ENCODE peak calls at places on chromosomes 6 and 20, in ten cellular contexts. P, N, U, D, S, O, T, B, Q and G are unnamed samples.

GRCh38 chr6:166097914-166098522 is 69.6 kb downstream of the TBXT start:
- DNase-seq in Q (peak; percentile 92), N (peak; percentile 42), O (peak; percentile 43), T (peak; percentile 72), U (peak; percentile 11), D (peak; percentile 53), S (peak; percentile 67), B (peak; percentile 55), P (peak; percentile 91), G (peak; percentile 42)

GRCh38 chr6:73121421-73121993 is 103.8 kb downstream of the KHDC1L start:
- DNase-seq in O (peak; percentile 24), P (no peak), Q (no peak), D (peak; percentile 82), N (peak; percentile 6), S (peak; percentile 98), B (no peak), U (no peak), T (peak; percentile 49), G (no peak)

GRCh38 chr6:163652328-163652727 is 237.8 kb downstream of the QKI start:
- DNase-seq in O (no peak), T (no peak), S (no peak), U (no peak), D (no peak), Q (no peak), N (no peak), B (no peak), P (no peak), G (no peak)

GRCh38 chr20:22916121-22916842 is 118.8 kb upstream of the SSTR4 start:
- DNase-seq in U (no peak), T (no peak), N (no peak), O (no peak), S (no peak), Q (no peak), P (no peak), D (no peak), B (no peak), G (no peak)

GRCh38 chr6:143059616-143060353 is 904 bp upstream of the AIG1 start:
- DNase-seq in O (peak; percentile 63), T (peak; percentile 20), D (peak; percentile 51), U (no peak), S (peak; percentile 93), Q (no peak), N (peak; percentile 68), P (no peak), B (peak; percentile 43), G (no peak)

GRCh38 chr6:41278699-41279405 is 7.6 kb downstream of the TREM1 start:
- DNase-seq in U (peak; percentile 90), Q (peak; percentile 71), O (peak; percentile 25), T (no peak), D (peak; percentile 48), B (peak; percentile 55), P (peak; percentile 67), N (peak; percentile 69), S (peak; percentile 51), G (no peak)

GRCh38 chr6:119148102-119148824 is 69.8 kb upstream of the FAM184A start:
- DNase-seq in Q (peak; percentile 60), U (peak; percentile 64), T (peak; percentile 72), S (peak; percentile 81), O (peak; percentile 74), D (peak; percentile 75), N (peak; percentile 72), P (no peak), B (peak; percentile 68), G (no peak)

GRCh38 chr6:109759098-109759855 is 68.2 kb downstream of the FIG4 start:
- DNase-seq in S (no peak), O (no peak), U (no peak), N (no peak), Q (no peak), D (no peak), B (no peak), P (no peak), T (no peak), G (no peak)

GRCh38 chr6:98841589-98842488 is 7.5 kb downstream of the POU3F2 start:
- DNase-seq in S (no peak), T (no peak), B (no peak), N (no peak), Q (no peak), P (no peak), U (no peak), O (no peak), D (no peak), G (no peak)

GRCh38 chr6:43115365-43115764 is 39.3 kb downstream of the PTK7 start:
- DNase-seq in N (no peak), T (no peak), P (no peak), D (no peak), B (no peak), Q (no peak), S (no peak), U (no peak), O (no peak), G (no peak)

GRCh38 chr6:82364087-82365010 is 732 bp downstream of the TPBG start:
- DNase-seq in S (peak; percentile 41), Q (peak; percentile 58), T (peak; percentile 59), D (peak; percentile 73), O (peak; percentile 25), B (peak; percentile 33), U (peak; percentile 49), N (peak; percentile 13), P (peak; percentile 39), G (no peak)

GRCh38 chr6:26003102-26003694 is 40.6 kb downstream of the TRIM38 start:
- DNase-seq in N (peak; percentile 74), U (peak; percentile 64), S (peak; percentile 49), Q (peak; percentile 78), D (peak; percentile 59), O (no peak), B (peak; percentile 68), T (peak; percentile 79), P (peak; percentile 76), G (peak; percentile 18)

GRCh38 chr6:130143709-130144108 is 79.0 kb downstream of the SAMD3 start:
- DNase-seq in P (no peak), O (no peak), S (peak; percentile 28), D (peak; percentile 28), T (peak; percentile 58), N (no peak), B (no peak), Q (no peak), U (no peak), G (no peak)

GRCh38 chr6:36848658-36849441 is 9.6 kb upstream of the CPNE5 start:
- DNase-seq in T (no peak), O (no peak), N (peak; percentile 48), U (no peak), Q (peak; percentile 49), P (peak; percentile 79), D (no peak), B (peak; percentile 92), S (no peak), G (no peak)

GRCh38 chr20:53829706-53830521 is 236.3 kb upstream of the ZNF217 start:
- DNase-seq in N (peak; percentile 65), P (no peak), O (peak; percentile 44), D (peak; percentile 57), Q (no peak), B (peak; percentile 53), U (no peak), T (peak; percentile 42), S (peak; percentile 60), G (no peak)

GRCh38 chr6:53651149-53651763 is 14.3 kb downstream of the KLHL31 start:
- DNase-seq in O (no peak), S (peak; percentile 60), Q (peak; percentile 61), N (peak; percentile 72), B (peak; percentile 87), D (peak; percentile 76), P (peak; percentile 54), T (peak; percentile 41), U (peak; percentile 87), G (peak; percentile 49)

GRCh38 chr6:88626460-88626859 is 337.0 kb downstream of the RNGTT start:
- DNase-seq in T (no peak), S (no peak), U (peak; percentile 70), N (no peak), O (no peak), P (no peak), D (no peak), B (no peak), Q (no peak), G (no peak)